ENCODE peak calls at places on chromosomes 16 and 17, in seven cellular contexts. U is AG09319, I is left lung, A is lower lobe of right lung, O is Calu3, K is Caco-2, W is HFF-Myc. N is an unnamed sample.

GRCh38 chr17:17819561-17819995 is 17.2 kb downstream of the SREBF1 start:
- DNase-seq in U (peak), I (peak), A (peak), O (peak), K (no peak), W (peak), N (peak)

GRCh38 chr16:67917140-67917851 is 14.4 kb downstream of the CTRL start:
- DNase-seq in U (no peak), I (no peak), A (peak), O (no peak), K (no peak), W (no peak), N (no peak)

GRCh38 chr16:83513006-83513755 is 294.6 kb upstream of the HSBP1 start:
- DNase-seq in U (peak), I (no peak), A (no peak), O (no peak), K (no peak), W (peak), N (no peak)

GRCh38 chr16:12231666-12232065 is 255.1 kb downstream of the SNX29 start:
- DNase-seq in U (peak), I (no peak), A (no peak), O (no peak), K (no peak), W (peak), N (no peak)

GRCh38 chr17:5110816-5111215 is 862 bp downstream of the ZNF232 start:
- DNase-seq in U (no peak), I (no peak), A (no peak), O (no peak), K (no peak), W (no peak), N (no peak)

GRCh38 chr17:76562734-76563148 is 22.9 kb downstream of the PRCD start:
- DNase-seq in U (no peak), I (no peak), A (no peak), O (no peak), K (no peak), W (peak), N (no peak)

GRCh38 chr17:48074322-48075054 is 26.3 kb downstream of the NFE2L1 start:
- DNase-seq in U (peak), I (peak), A (peak), O (peak), K (peak), W (peak), N (peak)

GRCh38 chr17:145671-146541 is 8.5 kb downstream of the SCGB1C2 start:
- DNase-seq in U (no peak), I (peak), A (peak), O (no peak), K (peak), W (no peak), N (no peak)

GRCh38 chr17:72173475-72174116 is 52.8 kb downstream of the SOX9 start:
- DNase-seq in U (no peak), I (no peak), A (no peak), O (no peak), K (no peak), W (no peak), N (no peak)

GRCh38 chr17:73907601-73907910 is 263.3 kb upstream of the SDK2 start:
- DNase-seq in U (no peak), I (no peak), A (no peak), O (no peak), K (no peak), W (no peak), N (no peak)

GRCh38 chr17:13346081-13346533 is 255.6 kb downstream of the HS3ST3A1 start:
- DNase-seq in U (no peak), I (no peak), A (no peak), O (no peak), K (no peak), W (peak), N (no peak)

GRCh38 chr17:61731330-61731729 is 132.0 kb downstream of the BRIP1 start:
- DNase-seq in U (no peak), I (no peak), A (no peak), O (no peak), K (no peak), W (no peak), N (no peak)

GRCh38 chr17:38958326-38958725 is 8.9 kb downstream of the FBXO47 start:
- DNase-seq in U (no peak), I (no peak), A (no peak), O (no peak), K (no peak), W (no peak), N (no peak)

GRCh38 chr17:74176546-74177001 is 26.9 kb upstream of the RPL38 start:
- DNase-seq in U (peak), I (peak), A (peak), O (peak), K (peak), W (no peak), N (peak)

GRCh38 chr17:42751628-42752027 is 6.8 kb upstream of the EZH1 start:
- DNase-seq in U (no peak), I (no peak), A (no peak), O (no peak), K (no peak), W (no peak), N (no peak)

GRCh38 chr16:17270683-17271109 is 200.1 kb downstream of the XYLT1 start:
- DNase-seq in U (no peak), I (no peak), A (no peak), O (peak), K (no peak), W (no peak), N (no peak)

GRCh38 chr17:83064021-83064731 is 15.2 kb upstream of the METRNL start:
- DNase-seq in U (no peak), I (peak), A (peak), O (no peak), K (peak), W (no peak), N (no peak)

GRCh38 chr17:30600830-30601494 is 123.8 kb downstream of the GOSR1 start:
- DNase-seq in U (no peak), I (no peak), A (no peak), O (no peak), K (peak), W (no peak), N (peak)

GRCh38 chr16:83793179-83793578 is 14.6 kb upstream of the HSBP1 start:
- DNase-seq in U (no peak), I (no peak), A (no peak), O (no peak), K (no peak), W (no peak), N (no peak)

GRCh38 chr17:2064980-2065785 is 10.3 kb downstream of the HIC1 start:
- DNase-seq in U (no peak), I (no peak), A (no peak), O (no peak), K (no peak), W (no peak), N (peak)

GRCh38 chr17:57578608-57578990 is 166.5 kb downstream of the CCDC182 start:
- DNase-seq in U (no peak), I (no peak), A (no peak), O (no peak), K (no peak), W (no peak), N (peak)

GRCh38 chr17:75785016-75785769 is 587 bp downstream of the UNK start:
- DNase-seq in U (peak), I (peak), A (peak), O (peak), K (peak), W (no peak), N (peak)

GRCh38 chr16:75620326-75621169 is 2.5 kb downstream of the ADAT1 start:
- DNase-seq in U (no peak), I (no peak), A (no peak), O (no peak), K (no peak), W (no peak), N (no peak)

GRCh38 chr16:50151744-50152143 is 1.4 kb upstream of the TENT4B start:
- DNase-seq in U (no peak), I (no peak), A (no peak), O (no peak), K (no peak), W (no peak), N (no peak)

GRCh38 chr16:18932243-18932997 is 6.2 kb upstream of the SMG1 start:
- DNase-seq in U (no peak), I (no peak), A (no peak), O (no peak), K (no peak), W (no peak), N (no peak)

GRCh38 chr17:29973005-29973404 is 31.6 kb downstream of the EFCAB5 start:
- DNase-seq in U (no peak), I (no peak), A (no peak), O (no peak), K (no peak), W (no peak), N (no peak)

GRCh38 chr16:48317614-48318013 is 67.6 kb downstream of the SIAH1 start:
- DNase-seq in U (no peak), I (no peak), A (no peak), O (peak), K (no peak), W (peak), N (no peak)

GRCh38 chr17:51508048-51508447 is 247.7 kb downstream of the UTP18 start:
- DNase-seq in U (no peak), I (no peak), A (no peak), O (no peak), K (no peak), W (no peak), N (no peak)

GRCh38 chr16:86946396-86946795 is 368.0 kb downstream of the FOXL1 start:
- DNase-seq in U (no peak), I (no peak), A (no peak), O (no peak), K (peak), W (no peak), N (no peak)

GRCh38 chr17:66995944-66996343 is 31.4 kb downstream of the CACNG4 start:
- DNase-seq in U (no peak), I (no peak), A (no peak), O (no peak), K (no peak), W (no peak), N (no peak)

GRCh38 chr17:73798111-73798748 is 154.0 kb upstream of the SDK2 start:
- DNase-seq in U (peak), I (no peak), A (no peak), O (peak), K (peak), W (peak), N (no peak)

GRCh38 chr16:49969356-49970030 is 55.5 kb upstream of the CNEP1R1 start:
- DNase-seq in U (no peak), I (no peak), A (no peak), O (no peak), K (peak), W (no peak), N (no peak)

GRCh38 chr17:42682400-42683384 is at the start of gene CNTNAP1:
- DNase-seq in U (no peak), I (peak), A (no peak), O (peak), K (no peak), W (no peak), N (peak)

DNA sequence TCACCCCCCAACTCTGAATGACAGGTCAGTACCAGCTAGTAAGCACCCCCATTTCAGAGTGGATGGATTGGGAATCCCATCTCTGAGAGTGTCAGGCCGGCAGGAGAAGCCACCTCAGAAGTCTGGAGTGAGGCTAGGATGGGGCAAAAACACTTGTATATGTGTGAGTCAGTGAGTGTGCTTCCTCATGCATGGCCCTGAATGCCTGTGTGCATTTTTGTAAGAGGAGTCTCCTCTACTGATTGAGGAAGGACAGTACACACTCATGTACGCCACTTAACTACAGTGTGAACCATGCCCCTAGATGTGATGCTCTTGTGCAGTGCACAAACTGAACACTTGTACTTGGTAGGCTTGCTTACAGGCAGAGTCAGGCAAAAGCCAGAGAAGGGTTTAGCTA is 22.3 kb upstream of the NAGS start:
- DNase-seq in U (no peak), I (no peak), A (no peak), O (no peak), K (no peak), W (no peak), N (no peak)
- TF ChIP-seq CTCF in U (no peak), I (no peak), A (no peak), O (no peak), K (no peak), W (no peak), N (no peak)

GRCh38 chr16:47017636-47018035 is 44.2 kb upstream of the DNAJA2 start:
- DNase-seq in U (no peak), I (no peak), A (no peak), O (no peak), K (no peak), W (no peak), N (no peak)

GRCh38 chr16:47013910-47014309 is 40.4 kb upstream of the DNAJA2 start:
- DNase-seq in U (no peak), I (no peak), A (no peak), O (no peak), K (no peak), W (no peak), N (no peak)

GRCh38 chr16:47018223-47018891 is 44.9 kb upstream of the DNAJA2 start:
- DNase-seq in U (no peak), I (no peak), A (no peak), O (peak), K (peak), W (no peak), N (peak)

GRCh38 chr16:47016700-47017133 is 43.2 kb upstream of the DNAJA2 start:
- DNase-seq in U (no peak), I (no peak), A (no peak), O (no peak), K (no peak), W (no peak), N (peak)

DNA sequence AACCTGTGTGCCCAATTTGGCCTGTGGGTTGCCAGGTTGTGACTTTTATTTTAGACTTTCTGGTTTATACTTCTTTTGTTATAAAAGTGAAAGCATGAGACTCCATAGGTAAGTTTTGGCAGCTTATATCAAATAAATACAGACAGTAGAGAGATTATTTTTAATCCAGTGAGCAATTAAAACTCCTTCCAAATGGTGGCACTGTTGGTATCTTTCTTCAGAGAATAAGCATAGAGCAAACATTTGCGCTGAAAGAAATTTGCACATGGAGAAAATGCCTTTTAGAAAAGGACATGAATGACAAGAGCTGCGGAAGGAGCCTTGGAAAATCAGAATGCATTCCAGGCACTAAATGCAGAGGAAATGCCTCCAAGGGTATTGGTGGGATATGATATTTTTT is 46.1 kb upstream of the DNAJA2 start:
- DNase-seq in U (no peak), I (no peak), A (no peak), O (no peak), K (no peak), W (no peak), N (no peak)
- TF ChIP-seq CTCF in U (no peak), I (no peak), A (no peak), O (peak), K (no peak), W (no peak), N (no peak)

DNA sequence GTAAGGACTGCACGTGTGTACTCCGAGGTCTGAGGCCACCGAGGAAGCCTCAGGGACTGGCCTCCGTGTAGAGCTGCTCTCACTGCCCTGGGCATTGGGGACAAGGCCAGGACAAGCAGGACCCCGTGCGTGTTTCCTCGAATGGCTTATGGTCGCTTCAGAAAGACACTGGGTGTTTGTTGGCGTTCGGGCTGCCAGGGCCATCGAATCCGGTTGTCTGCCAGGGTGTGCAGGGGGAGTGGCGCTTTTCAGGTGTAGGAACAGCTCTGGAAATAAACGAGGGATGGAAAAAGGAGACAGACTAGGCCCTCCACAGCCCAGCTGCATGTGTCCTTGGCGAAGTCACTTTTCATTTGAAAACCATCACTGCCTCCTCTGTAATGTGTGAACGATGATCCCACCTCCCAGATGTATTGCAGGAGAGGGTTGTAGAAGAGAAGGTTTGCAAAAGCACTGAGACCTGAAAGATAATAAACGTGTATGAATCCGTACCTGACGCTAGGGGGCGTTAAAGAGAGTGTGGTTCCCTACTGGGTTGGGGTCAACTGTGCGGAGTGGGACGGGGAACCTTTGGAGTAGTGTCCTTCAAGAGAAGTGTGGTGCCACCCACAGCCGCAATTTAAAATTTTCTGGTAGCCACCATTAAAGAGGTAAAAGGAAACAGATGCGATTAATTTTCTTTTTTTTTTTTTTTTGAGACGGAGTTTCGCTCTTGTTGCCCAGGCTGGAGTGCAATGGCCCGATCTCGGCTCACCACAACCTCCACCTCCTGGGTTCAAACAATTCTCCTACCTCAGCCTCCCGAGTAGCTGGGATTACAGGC is 2.1 kb upstream of the ZSCAN10 start:
- DNase-seq in U (no peak), I (no peak), A (no peak), O (peak), K (no peak), W (no peak), N (peak)
- TF ChIP-seq CTCF in U (peak), I (peak), A (peak), O (peak), K (peak), W (peak), N (peak)

GRCh38 chr17:78823282-78824046 is 17.1 kb downstream of the USP36 start:
- DNase-seq in U (no peak), I (no peak), A (no peak), O (no peak), K (no peak), W (no peak), N (no peak)
- TF ChIP-seq CTCF in U (peak), I (no peak), A (no peak), O (no peak), K (no peak), W (peak), N (peak)

GRCh38 chr17:8189711-8190477 is at the start of gene BORCS6:
- DNase-seq in U (peak), I (peak), A (peak), O (peak), K (peak), W (peak), N (peak)
- TF ChIP-seq CTCF in U (no peak), I (no peak), A (peak), O (no peak), K (no peak), W (no peak), N (no peak)

GRCh38 chr16:68993421-68993820 is 112.0 kb upstream of the HAS3 start:
- DNase-seq in U (no peak), I (no peak), A (no peak), O (no peak), K (no peak), W (no peak), N (no peak)

GRCh38 chr16:68993885-68994284 is 111.6 kb upstream of the HAS3 start:
- DNase-seq in U (peak), I (no peak), A (no peak), O (peak), K (no peak), W (peak), N (no peak)

GRCh38 chr16:68994324-68994723 is 111.1 kb upstream of the HAS3 start:
- DNase-seq in U (no peak), I (no peak), A (no peak), O (no peak), K (no peak), W (no peak), N (no peak)

GRCh38 chr16:68997564-68997963 is 107.9 kb upstream of the HAS3 start:
- DNase-seq in U (no peak), I (no peak), A (no peak), O (no peak), K (peak), W (no peak), N (no peak)

GRCh38 chr16:68995011-68995504 is 110.4 kb upstream of the HAS3 start:
- DNase-seq in U (no peak), I (no peak), A (no peak), O (peak), K (peak), W (peak), N (no peak)
- TF ChIP-seq CTCF in U (peak), I (no peak), A (no peak), O (peak), K (peak), W (peak), N (no peak)

DNA sequence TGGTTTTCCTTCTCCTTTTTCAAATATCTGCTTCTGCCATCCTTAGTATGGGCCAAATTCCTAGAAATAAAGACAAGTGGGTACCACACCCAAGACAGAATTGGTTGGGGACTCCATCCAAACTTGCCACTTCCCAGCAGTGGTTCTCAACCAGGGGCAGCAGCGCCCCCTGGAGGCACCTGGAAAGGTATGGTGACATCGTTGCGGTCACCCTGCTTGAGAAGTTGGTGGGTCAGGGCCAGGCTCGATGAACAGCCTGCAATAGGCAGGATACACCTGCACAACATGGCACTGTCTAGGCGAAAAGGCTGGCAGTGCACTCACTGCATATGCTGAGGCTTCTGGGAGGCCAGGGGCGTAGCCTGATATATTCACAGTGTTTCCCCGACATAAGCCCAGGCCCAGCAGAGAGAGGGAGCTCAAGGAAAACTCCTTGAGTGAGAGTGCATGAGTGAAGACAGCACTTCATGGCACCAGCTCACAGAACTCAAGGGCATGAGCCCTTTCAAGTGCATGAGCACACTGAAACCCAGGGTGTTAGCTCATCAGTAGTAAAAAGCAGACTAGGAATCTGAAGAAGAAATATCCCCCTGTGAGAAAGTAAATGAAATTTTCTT is 57.7 kb downstream of the CMC2 start:
- DNase-seq in U (no peak), I (no peak), A (peak), O (peak), K (peak), W (no peak), N (peak)
- TF ChIP-seq CTCF in U (peak), I (no peak), A (peak), O (peak), K (peak), W (peak), N (peak)

N was measured in GM13976.